ENCODE peak calls at places on chromosome 11, in seven cellular contexts. One of them, this sample, is unnamed.

GRCh38 chr11:9089636-9090035 is 1.8 kb downstream of the SCUBE2 start:
- DNase-seq in thoracic aorta: no peak
- DNase-seq in hepatocyte: no peak
- DNase-seq in NT2/D1: no peak
- DNase-seq in lower lobe of right lung: no peak
- DNase-seq in CD8-positive, alpha-beta T cell: no peak
- DNase-seq in CD4-positive, CD25-positive, alpha-beta regulatory T cell: no peak
- DNase-seq in this sample: no peak

GRCh38 chr11:15276616-15277015 is 161.9 kb downstream of the INSC start:
- DNase-seq in thoracic aorta: no peak
- DNase-seq in hepatocyte: peak; percentile 24
- DNase-seq in NT2/D1: no peak
- DNase-seq in lower lobe of right lung: no peak
- DNase-seq in CD8-positive, alpha-beta T cell: no peak
- DNase-seq in CD4-positive, CD25-positive, alpha-beta regulatory T cell: no peak
- DNase-seq in this sample: no peak

GRCh38 chr11:93196816-93197382 is 892 bp downstream of the SLC36A4 start:
- DNase-seq in thoracic aorta: no peak
- DNase-seq in hepatocyte: peak; percentile 13
- DNase-seq in NT2/D1: no peak
- DNase-seq in lower lobe of right lung: no peak
- DNase-seq in CD8-positive, alpha-beta T cell: no peak
- DNase-seq in CD4-positive, CD25-positive, alpha-beta regulatory T cell: no peak
- DNase-seq in this sample: no peak

GRCh38 chr11:70306586-70307033 is 36.1 kb downstream of the PPFIA1 start:
- DNase-seq in thoracic aorta: no peak
- DNase-seq in hepatocyte: no peak
- DNase-seq in NT2/D1: no peak
- DNase-seq in lower lobe of right lung: no peak
- DNase-seq in CD8-positive, alpha-beta T cell: no peak
- DNase-seq in CD4-positive, CD25-positive, alpha-beta regulatory T cell: no peak
- DNase-seq in this sample: no peak

GRCh38 chr11:113715882-113716625 is 9.9 kb upstream of the TMPRSS5 start:
- DNase-seq in thoracic aorta: no peak
- DNase-seq in hepatocyte: no peak
- DNase-seq in NT2/D1: no peak
- DNase-seq in lower lobe of right lung: no peak
- DNase-seq in CD8-positive, alpha-beta T cell: no peak
- DNase-seq in CD4-positive, CD25-positive, alpha-beta regulatory T cell: no peak
- DNase-seq in this sample: no peak

GRCh38 chr11:43983221-43983795 is 40.9 kb downstream of the C11orf96 start:
- DNase-seq in thoracic aorta: no peak
- DNase-seq in hepatocyte: no peak
- DNase-seq in NT2/D1: no peak
- DNase-seq in lower lobe of right lung: no peak
- DNase-seq in CD8-positive, alpha-beta T cell: no peak
- DNase-seq in CD4-positive, CD25-positive, alpha-beta regulatory T cell: no peak
- DNase-seq in this sample: no peak

GRCh38 chr11:48047616-48048015 is 67.3 kb downstream of the PTPRJ start:
- DNase-seq in thoracic aorta: no peak
- DNase-seq in hepatocyte: peak; percentile 42
- DNase-seq in NT2/D1: no peak
- DNase-seq in lower lobe of right lung: no peak
- DNase-seq in CD8-positive, alpha-beta T cell: no peak
- DNase-seq in CD4-positive, CD25-positive, alpha-beta regulatory T cell: no peak
- DNase-seq in this sample: no peak

GRCh38 chr11:83042966-83043711 is 28.6 kb downstream of the RAB30 start:
- DNase-seq in thoracic aorta: no peak
- DNase-seq in hepatocyte: no peak
- DNase-seq in NT2/D1: no peak
- DNase-seq in lower lobe of right lung: no peak
- DNase-seq in CD8-positive, alpha-beta T cell: no peak
- DNase-seq in CD4-positive, CD25-positive, alpha-beta regulatory T cell: no peak
- DNase-seq in this sample: no peak

GRCh38 chr11:843818-844692 is 1.4 kb downstream of the TSPAN4 start:
- DNase-seq in thoracic aorta: peak; percentile 83
- DNase-seq in hepatocyte: peak; percentile 81
- DNase-seq in NT2/D1: peak; percentile 97
- DNase-seq in lower lobe of right lung: peak; percentile 96
- DNase-seq in CD8-positive, alpha-beta T cell: no peak
- DNase-seq in CD4-positive, CD25-positive, alpha-beta regulatory T cell: no peak
- DNase-seq in this sample: no peak

GRCh38 chr11:72738199-72739141 is 13.7 kb downstream of the ARAP1 start:
- DNase-seq in thoracic aorta: no peak
- DNase-seq in hepatocyte: peak; percentile 56
- DNase-seq in NT2/D1: no peak
- DNase-seq in lower lobe of right lung: peak; percentile 88
- DNase-seq in CD8-positive, alpha-beta T cell: no peak
- DNase-seq in CD4-positive, CD25-positive, alpha-beta regulatory T cell: no peak
- DNase-seq in this sample: no peak

GRCh38 chr11:108863528-108863927 is 198.7 kb downstream of the DDX10 start:
- DNase-seq in thoracic aorta: no peak
- DNase-seq in hepatocyte: no peak
- DNase-seq in NT2/D1: no peak
- DNase-seq in lower lobe of right lung: no peak
- DNase-seq in CD8-positive, alpha-beta T cell: no peak
- DNase-seq in CD4-positive, CD25-positive, alpha-beta regulatory T cell: no peak
- DNase-seq in this sample: no peak

GRCh38 chr11:111105566-111105965 is 140.0 kb upstream of the POU2AF2 start:
- DNase-seq in thoracic aorta: no peak
- DNase-seq in hepatocyte: peak; percentile 16
- DNase-seq in NT2/D1: no peak
- DNase-seq in lower lobe of right lung: no peak
- DNase-seq in CD8-positive, alpha-beta T cell: no peak
- DNase-seq in CD4-positive, CD25-positive, alpha-beta regulatory T cell: no peak
- DNase-seq in this sample: no peak

GRCh38 chr11:113174862-113175261 is 139.5 kb upstream of the TTC12 start:
- DNase-seq in thoracic aorta: no peak
- DNase-seq in hepatocyte: no peak
- DNase-seq in NT2/D1: no peak
- DNase-seq in lower lobe of right lung: no peak
- DNase-seq in CD8-positive, alpha-beta T cell: no peak
- DNase-seq in CD4-positive, CD25-positive, alpha-beta regulatory T cell: no peak
- DNase-seq in this sample: no peak

GRCh38 chr11:15673408-15673811 is 558.7 kb downstream of the INSC start:
- DNase-seq in thoracic aorta: no peak
- DNase-seq in hepatocyte: no peak
- DNase-seq in NT2/D1: no peak
- DNase-seq in lower lobe of right lung: no peak
- DNase-seq in CD8-positive, alpha-beta T cell: no peak
- DNase-seq in CD4-positive, CD25-positive, alpha-beta regulatory T cell: no peak
- DNase-seq in this sample: no peak

GRCh38 chr11:126363706-126364245 is 8.3 kb downstream of the ST3GAL4 start:
- DNase-seq in thoracic aorta: no peak
- DNase-seq in hepatocyte: no peak
- DNase-seq in NT2/D1: no peak
- DNase-seq in lower lobe of right lung: no peak
- DNase-seq in CD8-positive, alpha-beta T cell: no peak
- DNase-seq in CD4-positive, CD25-positive, alpha-beta regulatory T cell: no peak
- DNase-seq in this sample: no peak

GRCh38 chr11:68773521-68774187 is 22.3 kb upstream of the TESMIN start:
- DNase-seq in thoracic aorta: no peak
- DNase-seq in hepatocyte: peak; percentile 42
- DNase-seq in NT2/D1: no peak
- DNase-seq in lower lobe of right lung: no peak
- DNase-seq in CD8-positive, alpha-beta T cell: no peak
- DNase-seq in CD4-positive, CD25-positive, alpha-beta regulatory T cell: no peak
- DNase-seq in this sample: no peak

GRCh38 chr11:2811206-2812091 is 74.1 kb downstream of the CDKN1C start:
- DNase-seq in thoracic aorta: no peak
- DNase-seq in hepatocyte: no peak
- DNase-seq in NT2/D1: no peak
- DNase-seq in lower lobe of right lung: peak; percentile 46
- DNase-seq in CD8-positive, alpha-beta T cell: no peak
- DNase-seq in CD4-positive, CD25-positive, alpha-beta regulatory T cell: no peak
- DNase-seq in this sample: no peak

GRCh38 chr11:59182457-59183151 is 10.7 kb downstream of the DTX4 start:
- DNase-seq in thoracic aorta: no peak
- DNase-seq in hepatocyte: peak; percentile 56
- DNase-seq in NT2/D1: no peak
- DNase-seq in lower lobe of right lung: no peak
- DNase-seq in CD8-positive, alpha-beta T cell: no peak
- DNase-seq in CD4-positive, CD25-positive, alpha-beta regulatory T cell: peak; percentile 18
- DNase-seq in this sample: no peak

GRCh38 chr11:134026655-134027343 is 42.1 kb upstream of the JAM3 start:
- DNase-seq in thoracic aorta: no peak
- DNase-seq in hepatocyte: no peak
- DNase-seq in NT2/D1: peak; percentile 42
- DNase-seq in lower lobe of right lung: no peak
- DNase-seq in CD8-positive, alpha-beta T cell: no peak
- DNase-seq in CD4-positive, CD25-positive, alpha-beta regulatory T cell: no peak
- DNase-seq in this sample: no peak

GRCh38 chr11:65434667-65435179 is 12.1 kb downstream of the NEAT1 start:
- DNase-seq in thoracic aorta: no peak
- DNase-seq in hepatocyte: no peak
- DNase-seq in NT2/D1: no peak
- DNase-seq in lower lobe of right lung: no peak
- DNase-seq in CD8-positive, alpha-beta T cell: no peak
- DNase-seq in CD4-positive, CD25-positive, alpha-beta regulatory T cell: no peak
- DNase-seq in this sample: no peak

GRCh38 chr11:47192111-47192510 is 5.9 kb upstream of the PACSIN3 start:
- DNase-seq in thoracic aorta: no peak
- DNase-seq in hepatocyte: no peak
- DNase-seq in NT2/D1: no peak
- DNase-seq in lower lobe of right lung: no peak
- DNase-seq in CD8-positive, alpha-beta T cell: no peak
- DNase-seq in CD4-positive, CD25-positive, alpha-beta regulatory T cell: no peak
- DNase-seq in this sample: no peak

GRCh38 chr11:32043737-32044515 is 46.9 kb upstream of the RCN1 start:
- DNase-seq in thoracic aorta: no peak
- DNase-seq in hepatocyte: no peak
- DNase-seq in NT2/D1: no peak
- DNase-seq in lower lobe of right lung: no peak
- DNase-seq in CD8-positive, alpha-beta T cell: no peak
- DNase-seq in CD4-positive, CD25-positive, alpha-beta regulatory T cell: no peak
- DNase-seq in this sample: no peak

GRCh38 chr11:34072041-34072440 is 20.5 kb downstream of the CAPRIN1 start:
- DNase-seq in thoracic aorta: no peak
- DNase-seq in hepatocyte: no peak
- DNase-seq in NT2/D1: no peak
- DNase-seq in lower lobe of right lung: no peak
- DNase-seq in CD8-positive, alpha-beta T cell: no peak
- DNase-seq in CD4-positive, CD25-positive, alpha-beta regulatory T cell: no peak
- DNase-seq in this sample: no peak

GRCh38 chr11:134943544-134943943 is 531.5 kb upstream of the B3GAT1 start:
- DNase-seq in thoracic aorta: no peak
- DNase-seq in hepatocyte: no peak
- DNase-seq in NT2/D1: no peak
- DNase-seq in lower lobe of right lung: no peak
- DNase-seq in CD8-positive, alpha-beta T cell: no peak
- DNase-seq in CD4-positive, CD25-positive, alpha-beta regulatory T cell: no peak
- DNase-seq in this sample: no peak

GRCh38 chr11:8017894-8018741 is 31.0 kb downstream of the EIF3F start:
- DNase-seq in thoracic aorta: no peak
- DNase-seq in hepatocyte: peak; percentile 24
- DNase-seq in NT2/D1: no peak
- DNase-seq in lower lobe of right lung: no peak
- DNase-seq in CD8-positive, alpha-beta T cell: no peak
- DNase-seq in CD4-positive, CD25-positive, alpha-beta regulatory T cell: no peak
- DNase-seq in this sample: no peak

GRCh38 chr11:60840711-60841430 is 1.0 kb upstream of the CCDC86 start:
- DNase-seq in thoracic aorta: no peak
- DNase-seq in hepatocyte: no peak
- DNase-seq in NT2/D1: no peak
- DNase-seq in lower lobe of right lung: no peak
- DNase-seq in CD8-positive, alpha-beta T cell: no peak
- DNase-seq in CD4-positive, CD25-positive, alpha-beta regulatory T cell: no peak
- DNase-seq in this sample: no peak

GRCh38 chr11:60834742-60835141 is 7.2 kb upstream of the CCDC86 start:
- DNase-seq in thoracic aorta: no peak
- DNase-seq in hepatocyte: no peak
- DNase-seq in NT2/D1: no peak
- DNase-seq in lower lobe of right lung: no peak
- DNase-seq in CD8-positive, alpha-beta T cell: no peak
- DNase-seq in CD4-positive, CD25-positive, alpha-beta regulatory T cell: no peak
- DNase-seq in this sample: no peak

GRCh38 chr11:60838132-60838531 is 3.8 kb upstream of the CCDC86 start:
- DNase-seq in thoracic aorta: no peak
- DNase-seq in hepatocyte: no peak
- DNase-seq in NT2/D1: no peak
- DNase-seq in lower lobe of right lung: no peak
- DNase-seq in CD8-positive, alpha-beta T cell: no peak
- DNase-seq in CD4-positive, CD25-positive, alpha-beta regulatory T cell: no peak
- DNase-seq in this sample: no peak

GRCh38 chr11:60835472-60835871 is 6.4 kb upstream of the CCDC86 start:
- DNase-seq in thoracic aorta: no peak
- DNase-seq in hepatocyte: no peak
- DNase-seq in NT2/D1: no peak
- DNase-seq in lower lobe of right lung: no peak
- DNase-seq in CD8-positive, alpha-beta T cell: no peak
- DNase-seq in CD4-positive, CD25-positive, alpha-beta regulatory T cell: no peak
- DNase-seq in this sample: no peak

GRCh38 chr11:60836866-60837510 is 4.9 kb upstream of the CCDC86 start:
- DNase-seq in thoracic aorta: no peak
- DNase-seq in hepatocyte: no peak
- DNase-seq in NT2/D1: no peak
- DNase-seq in lower lobe of right lung: no peak
- DNase-seq in CD8-positive, alpha-beta T cell: no peak
- DNase-seq in CD4-positive, CD25-positive, alpha-beta regulatory T cell: no peak
- DNase-seq in this sample: no peak
- H3K4me1 ChIP-seq in thoracic aorta: peaks cover 8% of the 10 kb centered on the region
- H3K4me1 ChIP-seq in hepatocyte: peaks cover 4% of the 10 kb centered on the region
- H3K4me1 ChIP-seq in NT2/D1: peaks cover 9% of the 10 kb centered on the region
- H3K4me1 ChIP-seq in lower lobe of right lung: peaks cover 12% of the 10 kb centered on the region
- H3K4me1 ChIP-seq in CD8-positive, alpha-beta T cell: peaks cover 9% of the 10 kb centered on the region
- H3K4me1 ChIP-seq in CD4-positive, CD25-positive, alpha-beta regulatory T cell: peaks cover 8% of the 10 kb centered on the region
- H3K4me1 ChIP-seq in this sample: peaks cover 6% of the 10 kb centered on the region

GRCh38 chr11:46129133-46129532 is 7.9 kb upstream of the PHF21A start:
- DNase-seq in thoracic aorta: no peak
- DNase-seq in hepatocyte: no peak
- DNase-seq in NT2/D1: no peak
- DNase-seq in lower lobe of right lung: no peak
- DNase-seq in CD8-positive, alpha-beta T cell: no peak
- DNase-seq in CD4-positive, CD25-positive, alpha-beta regulatory T cell: no peak
- DNase-seq in this sample: no peak
- H3K27me3 ChIP-seq in thoracic aorta: no peaks in the 10 kb centered on the region
- H3K27me3 ChIP-seq in hepatocyte: no peaks in the 10 kb centered on the region
- H3K27me3 ChIP-seq in NT2/D1: no peaks in the 10 kb centered on the region
- H3K27me3 ChIP-seq in lower lobe of right lung: no peaks in the 10 kb centered on the region
- H3K27me3 ChIP-seq in CD8-positive, alpha-beta T cell: no peaks in the 10 kb centered on the region
- H3K27me3 ChIP-seq in CD4-positive, CD25-positive, alpha-beta regulatory T cell: no peaks in the 10 kb centered on the region
- H3K27me3 ChIP-seq in this sample: no peaks in the 10 kb centered on the region

GRCh38 chr11:94793822-94794221 is 25.7 kb downstream of the AMOTL1 start:
- DNase-seq in thoracic aorta: no peak
- DNase-seq in hepatocyte: no peak
- DNase-seq in NT2/D1: no peak
- DNase-seq in lower lobe of right lung: no peak
- DNase-seq in CD8-positive, alpha-beta T cell: no peak
- DNase-seq in CD4-positive, CD25-positive, alpha-beta regulatory T cell: no peak
- DNase-seq in this sample: no peak
- H3K4me1 ChIP-seq in thoracic aorta: peaks cover 37% of the 10 kb centered on the region
- H3K4me1 ChIP-seq in hepatocyte: peaks cover 48% of the 10 kb centered on the region
- H3K4me1 ChIP-seq in NT2/D1: no peaks in the 10 kb centered on the region
- H3K4me1 ChIP-seq in lower lobe of right lung: peaks cover 58% of the 10 kb centered on the region
- H3K4me1 ChIP-seq in CD8-positive, alpha-beta T cell: no peaks in the 10 kb centered on the region
- H3K4me1 ChIP-seq in CD4-positive, CD25-positive, alpha-beta regulatory T cell: no peaks in the 10 kb centered on the region
- H3K4me1 ChIP-seq in this sample: peaks cover 26% of the 10 kb centered on the region

GRCh38 chr11:84825140-84825539 is 802.0 kb downstream of the DLG2 start:
- DNase-seq in thoracic aorta: no peak
- DNase-seq in hepatocyte: peak; percentile 45
- DNase-seq in NT2/D1: no peak
- DNase-seq in lower lobe of right lung: no peak
- DNase-seq in CD8-positive, alpha-beta T cell: no peak
- DNase-seq in CD4-positive, CD25-positive, alpha-beta regulatory T cell: no peak
- DNase-seq in this sample: no peak
- H3K27me3 ChIP-seq in thoracic aorta: no peaks in the 10 kb centered on the region
- H3K27me3 ChIP-seq in hepatocyte: no peaks in the 10 kb centered on the region
- H3K27me3 ChIP-seq in NT2/D1: no peaks in the 10 kb centered on the region
- H3K27me3 ChIP-seq in lower lobe of right lung: no peaks in the 10 kb centered on the region
- H3K27me3 ChIP-seq in CD8-positive, alpha-beta T cell: no peaks in the 10 kb centered on the region
- H3K27me3 ChIP-seq in CD4-positive, CD25-positive, alpha-beta regulatory T cell: no peaks in the 10 kb centered on the region
- H3K27me3 ChIP-seq in this sample: no peaks in the 10 kb centered on the region